ENCODE peak calls at places on chromosomes 16 and 17, in nine cellular contexts. M, F, E, R, Q, Z, A, O and T are unnamed samples.

GRCh38 chr17:2776589-2777241 is 19.5 kb upstream of the RAP1GAP2 start:
- DNase-seq in M (no peak), F (no peak), E (peak; percentile 78), R (no peak), Q (peak; percentile 46), Z (no peak), A (no peak), O (no peak), T (no peak)

GRCh38 chr17:78780852-78781338 is 1.2 kb downstream of the CYTH1 start:
- DNase-seq in M (no peak), F (no peak), E (no peak), R (no peak), Q (no peak), Z (no peak), A (no peak), O (no peak), T (no peak)

GRCh38 chr16:54026456-54026855 is 260.1 kb downstream of the IRX3 start:
- DNase-seq in M (no peak), F (no peak), E (no peak), R (no peak), Q (no peak), Z (no peak), A (peak; percentile 23), O (no peak), T (no peak)

GRCh38 chr17:58156839-58157803 is 8.9 kb downstream of the OR4D1 start:
- DNase-seq in M (no peak), F (no peak), E (peak; percentile 80), R (peak; percentile 47), Q (no peak), Z (peak; percentile 49), A (peak; percentile 5), O (no peak), T (peak; percentile 3)

GRCh38 chr16:9499921-9500593 is 408.6 kb downstream of the HAPSTR1 start:
- DNase-seq in M (no peak), F (no peak), E (peak; percentile 49), R (no peak), Q (no peak), Z (no peak), A (no peak), O (no peak), T (no peak)

GRCh38 chr17:38511126-38512108 is 83.2 kb downstream of the ARHGAP23 start:
- DNase-seq in M (no peak), F (no peak), E (no peak), R (no peak), Q (no peak), Z (no peak), A (peak; percentile 79), O (no peak), T (peak; percentile 46)

GRCh38 chr17:76135810-76136188 is 5.2 kb downstream of the FOXJ1 start:
- DNase-seq in M (no peak), F (no peak), E (no peak), R (no peak), Q (no peak), Z (no peak), A (no peak), O (no peak), T (no peak)

GRCh38 chr16:83717814-83718213 is 90.0 kb upstream of the HSBP1 start:
- DNase-seq in M (no peak), F (no peak), E (no peak), R (no peak), Q (no peak), Z (no peak), A (peak; percentile 96), O (no peak), T (peak; percentile 76)

GRCh38 chr17:38440614-38441397 is 12.5 kb downstream of the ARHGAP23 start:
- DNase-seq in M (no peak), F (no peak), E (no peak), R (no peak), Q (no peak), Z (no peak), A (no peak), O (no peak), T (no peak)

GRCh38 chr16:55398683-55399230 is 74.8 kb downstream of the IRX6 start:
- DNase-seq in M (no peak), F (no peak), E (peak; percentile 65), R (no peak), Q (no peak), Z (no peak), A (no peak), O (no peak), T (no peak)

GRCh38 chr17:13792314-13792713 is 190.6 kb upstream of the HS3ST3A1 start:
- DNase-seq in M (no peak), F (no peak), E (no peak), R (no peak), Q (no peak), Z (no peak), A (peak; percentile 13), O (no peak), T (no peak)

GRCh38 chr17:10621397-10621796 is 35.7 kb downstream of the MYH3 start:
- DNase-seq in M (no peak), F (no peak), E (no peak), R (no peak), Q (no peak), Z (no peak), A (no peak), O (no peak), T (no peak)